ENCODE peak calls at places on chromosomes 5 and 9, in six cellular contexts. I is pons, E is HuH-7, M is Peyer's patch, L is AG04450, C is nephron progenitor cell. S is an unnamed sample.

GRCh38 chr9:76810377-76810957 is 46.2 kb downstream of the PCA3 start:
- DNase-seq in I (peak; percentile 88), M (no peak), L (peak; percentile 38), C (peak; percentile 60), E (peak; percentile 42), S (peak; percentile 5)

GRCh38 chr9:114936566-114936965 is 6.2 kb upstream of the TNFSF8 start:
- DNase-seq in E (no peak), C (no peak), M (no peak), I (no peak), L (no peak), S (no peak)

GRCh38 chr5:149170292-149170691 is 29.0 kb downstream of the ABLIM3 start:
- DNase-seq in L (no peak), M (no peak), C (no peak), E (no peak), I (no peak), S (no peak)

GRCh38 chr9:15738011-15738410 is 185.2 kb downstream of the CCDC171 start:
- DNase-seq in E (no peak), C (no peak), L (no peak), M (no peak), I (no peak), S (no peak)

GRCh38 chr5:95858023-95858461 is 35.5 kb upstream of the GLRX start:
- DNase-seq in E (no peak), C (no peak), I (peak; percentile 75), L (peak; percentile 77), M (no peak), S (no peak)

GRCh38 chr5:152185547-152186234 is 219.4 kb downstream of the NMUR2 start:
- DNase-seq in M (no peak), I (no peak), E (no peak), C (no peak), L (no peak), S (no peak)

GRCh38 chr9:98240475-98240874 is 15.0 kb downstream of the TBC1D2 start:
- DNase-seq in I (no peak), L (no peak), E (no peak), M (no peak), C (no peak), S (no peak)

GRCh38 chr5:63555874-63556273 is 406.4 kb downstream of the HTR1A start:
- DNase-seq in M (no peak), C (no peak), I (no peak), E (no peak), L (no peak), S (no peak)

GRCh38 chr9:7489018-7489417 is 310.6 kb downstream of the DMAC1 start:
- DNase-seq in L (no peak), I (no peak), M (no peak), C (no peak), E (no peak), S (no peak)

GRCh38 chr5:6496207-6496584 is 47.5 kb downstream of the UBE2QL1 start:
- DNase-seq in I (no peak), E (no peak), M (no peak), L (no peak), C (no peak), S (no peak)

GRCh38 chr5:139745800-139746690 is 49.6 kb upstream of the PSD2 start:
- DNase-seq in C (peak; percentile 83), E (peak; percentile 89), M (peak; percentile 66), I (peak; percentile 86), L (no peak), S (peak; percentile 59)

GRCh38 chr5:93883459-93883858 is 142.1 kb upstream of the POU5F2 start:
- DNase-seq in L (no peak), C (peak; percentile 2), E (no peak), M (no peak), I (no peak), S (no peak)

GRCh38 chr9:92986175-92987110 is 39.1 kb downstream of the FGD3 start:
- DNase-seq in E (no peak), M (no peak), L (no peak), C (no peak), I (peak; percentile 27), S (no peak)

GRCh38 chr5:166486348-166486747 is 1805.1 kb upstream of the WWC1 start:
- DNase-seq in C (no peak), E (no peak), L (no peak), I (no peak), M (no peak), S (no peak)

GRCh38 chr9:113675475-113675941 is 200.6 kb upstream of the ZNF618 start:
- DNase-seq in C (no peak), M (no peak), L (peak; percentile 91), E (no peak), I (no peak), S (no peak)

GRCh38 chr9:129278391-129279237 is 100.6 kb upstream of the IER5L start:
- DNase-seq in C (no peak), L (no peak), I (no peak), M (peak; percentile 59), E (no peak), S (no peak)

GRCh38 chr9:135110416-135110815 is 22.9 kb downstream of the OLFM1 start:
- DNase-seq in E (no peak), C (no peak), M (no peak), L (no peak), I (no peak), S (no peak)

GRCh38 chr5:1190915-1191314 is 10.5 kb upstream of the SLC6A19 start:
- DNase-seq in I (no peak), M (peak; percentile 13), L (no peak), C (no peak), E (no peak), S (no peak)

GRCh38 chr5:136314302-136314701 is 51.0 kb downstream of the TRPC7 start:
- DNase-seq in I (no peak), L (no peak), C (no peak), E (no peak), M (no peak), S (no peak)

GRCh38 chr5:98639258-98639657 is 134.2 kb upstream of the RGMB start:
- DNase-seq in L (no peak), M (no peak), E (no peak), C (no peak), I (peak; percentile 8), S (no peak)

GRCh38 chr5:180591249-180591887 is at the start of gene SCGB3A1:
- DNase-seq in L (no peak), M (no peak), E (no peak), C (peak; percentile 35), I (no peak), S (no peak)